ENCODE peak calls at places on chromosomes 12 and 14, in six cellular contexts. Y, B, N, A, V and M are unnamed samples.

GRCh38 chr12:56469007-56469930 is 891 bp downstream of the SPRYD4 start:
- DNase-seq in Y (peak; percentile 57), B (no peak), N (no peak), A (no peak), V (no peak), M (no peak)

GRCh38 chr12:108122072-108122471 is 7.0 kb upstream of the WSCD2 start:
- DNase-seq in Y (no peak), B (no peak), N (no peak), A (no peak), V (no peak), M (no peak)

GRCh38 chr12:20473133-20473532 is 104.8 kb downstream of the PDE3A start:
- DNase-seq in Y (no peak), B (no peak), N (no peak), A (no peak), V (no peak), M (no peak)

GRCh38 chr12:112536367-112536730 is 117.6 kb downstream of the PTPN11 start:
- DNase-seq in Y (no peak), B (no peak), N (no peak), A (no peak), V (no peak), M (no peak)

GRCh38 chr14:66923251-66923650 is 266.0 kb upstream of the GARIN2 start:
- DNase-seq in Y (no peak), B (no peak), N (no peak), A (no peak), V (no peak), M (no peak)

GRCh38 chr14:64983439-64984310 is 3.0 kb upstream of the FNTB start:
- DNase-seq in Y (peak; percentile 65), B (no peak), N (peak; percentile 54), A (no peak), V (no peak), M (no peak)

GRCh38 chr14:58501214-58501816 is 73.8 kb downstream of the KIAA0586 start:
- DNase-seq in Y (peak; percentile 69), B (no peak), N (peak; percentile 83), A (no peak), V (no peak), M (no peak)

GRCh38 chr14:53510281-53510912 is 357.3 kb upstream of the DDHD1 start:
- DNase-seq in Y (no peak), B (no peak), N (no peak), A (no peak), V (no peak), M (no peak)

GRCh38 chr14:54805080-54805479 is 97.5 kb downstream of the GCH1 start:
- DNase-seq in Y (no peak), B (no peak), N (no peak), A (no peak), V (no peak), M (no peak)

GRCh38 chr12:31876568-31877424 is 82.4 kb upstream of the RESF1 start:
- DNase-seq in Y (no peak), B (no peak), N (no peak), A (no peak), V (no peak), M (no peak)

GRCh38 chr12:82781288-82782078 is 94.8 kb downstream of the TMTC2 start:
- DNase-seq in Y (no peak), B (no peak), N (no peak), A (no peak), V (no peak), M (no peak)

GRCh38 chr14:89382487-89383170 is 34.4 kb downstream of the FOXN3 start:
- DNase-seq in Y (no peak), B (no peak), N (no peak), A (peak; percentile 7), V (no peak), M (no peak)

GRCh38 chr12:21656931-21657335 is 709 bp downstream of the LDHB start:
- DNase-seq in Y (peak; percentile 49), B (no peak), N (peak; percentile 53), A (no peak), V (peak; percentile 53), M (peak; percentile 66)

GRCh38 chr14:77904218-77904617 is 104.3 kb downstream of the ADCK1 start:
- DNase-seq in Y (no peak), B (no peak), N (no peak), A (no peak), V (no peak), M (no peak)

GRCh38 chr14:20388159-20388558 is 25.1 kb downstream of the TEP1 start:
- DNase-seq in Y (no peak), B (no peak), N (no peak), A (no peak), V (no peak), M (no peak)

GRCh38 chr12:60421741-60422140 is 825.9 kb downstream of the SLC16A7 start:
- DNase-seq in Y (no peak), B (no peak), N (no peak), A (no peak), V (no peak), M (no peak)

GRCh38 chr12:4763549-4763948 is 43.3 kb downstream of the GALNT8 start:
- DNase-seq in Y (peak; percentile 26), B (no peak), N (peak; percentile 76), A (no peak), V (no peak), M (peak; percentile 66)

GRCh38 chr14:52020866-52021717 is 31.7 kb downstream of the RTRAF start:
- DNase-seq in Y (no peak), B (no peak), N (no peak), A (no peak), V (no peak), M (no peak)

GRCh38 chr14:99397698-99398097 is 83.0 kb downstream of the SETD3 start:
- DNase-seq in Y (no peak), B (no peak), N (no peak), A (no peak), V (no peak), M (no peak)

GRCh38 chr14:75634848-75635247 is 25.8 kb downstream of the ERG28 start:
- DNase-seq in Y (no peak), B (no peak), N (no peak), A (no peak), V (no peak), M (no peak)

GRCh38 chr12:62414180-62414579 is 52.4 kb upstream of the MON2 start:
- DNase-seq in Y (no peak), B (no peak), N (no peak), A (no peak), V (no peak), M (no peak)

GRCh38 chr14:63134801-63135200 is 69.4 kb upstream of the RHOJ start:
- DNase-seq in Y (peak; percentile 6), B (no peak), N (peak; percentile 29), A (no peak), V (no peak), M (no peak)

GRCh38 chr14:61331992-61332657 is 10.7 kb downstream of the PRKCH start:
- DNase-seq in Y (no peak), B (no peak), N (no peak), A (no peak), V (no peak), M (no peak)

GRCh38 chr12:118052324-118053070 is 8.5 kb downstream of the WSB2 start:
- DNase-seq in Y (peak; percentile 98), B (no peak), N (no peak), A (peak; percentile 82), V (peak; percentile 75), M (peak; percentile 69)

GRCh38 chr14:95620659-95621059 is 65.6 kb upstream of the TCL1B start:
- DNase-seq in Y (no peak), B (no peak), N (no peak), A (no peak), V (no peak), M (no peak)

GRCh38 chr12:101045486-101046474 is 164.3 kb downstream of the SLC5A8 start:
- DNase-seq in Y (no peak), B (no peak), N (no peak), A (no peak), V (no peak), M (no peak)

GRCh38 chr12:124994435-124994975 is 1.1 kb downstream of the BRI3BP start:
- DNase-seq in Y (peak; percentile 17), B (no peak), N (no peak), A (no peak), V (no peak), M (no peak)

GRCh38 chr12:1660304-1661187 is 30.3 kb upstream of the ADIPOR2 start:
- DNase-seq in Y (peak; percentile 87), B (peak; percentile 17), N (no peak), A (peak; percentile 81), V (peak; percentile 54), M (peak; percentile 93)

GRCh38 chr14:78700236-78700635 is 530.1 kb downstream of the NRXN3 start:
- DNase-seq in Y (no peak), B (no peak), N (no peak), A (no peak), V (no peak), M (no peak)

GRCh38 chr14:52338282-52338681 is 24.2 kb downstream of the PTGER2 start:
- DNase-seq in Y (no peak), B (no peak), N (no peak), A (no peak), V (no peak), M (no peak)

GRCh38 chr12:111211910-111212757 is 156.8 kb downstream of the PHETA1 start:
- DNase-seq in Y (no peak), B (no peak), N (peak; percentile 79), A (no peak), V (no peak), M (no peak)

GRCh38 chr14:103207038-103207403 is 83.8 kb downstream of the TNFAIP2 start:
- DNase-seq in Y (no peak), B (no peak), N (peak; percentile 39), A (peak; percentile 89), V (peak; percentile 92), M (peak; percentile 82)

GRCh38 chr12:104656921-104657320 is 200.2 kb downstream of the CHST11 start:
- DNase-seq in Y (no peak), B (no peak), N (no peak), A (no peak), V (no peak), M (no peak)

GRCh38 chr14:37668646-37669045 is 73.2 kb downstream of the TTC6 start:
- DNase-seq in Y (no peak), B (no peak), N (no peak), A (no peak), V (no peak), M (no peak)

GRCh38 chr12:123062682-123063426 is 82.4 kb downstream of the ARL6IP4 start:
- DNase-seq in Y (peak; percentile 71), B (no peak), N (no peak), A (no peak), V (peak; percentile 68), M (no peak)

GRCh38 chr14:103854017-103854808 is 6.8 kb upstream of the PPP1R13B start:
- DNase-seq in Y (no peak), B (no peak), N (no peak), A (no peak), V (no peak), M (no peak)

GRCh38 chr14:59464651-59465569 is at the start of gene GPR135:
- DNase-seq in Y (peak; percentile 51), B (peak; percentile 15), N (peak; percentile 90), A (peak; percentile 80), V (peak; percentile 85), M (peak; percentile 83)